ENCODE peak calls at places on chromosomes 3 and 15, in eight cellular contexts. A is progenitor cell of endocrine pancreas; S is activated T-helper 1 cell treated with anti-CD3 and anti-CD28 coated beads, Interleukin-12 subunit alpha, Interleukin-12 subunit beta, Interleukin-2, Interleukin-4 antibody, amounts not matched to agents 30 ng/mL and 10 ng/mL and 1 ng/mL, durations not matched to agents 14 hours and 24 hours and 36 hours; P is skeletal muscle cell; X is CD8-positive, alpha-beta memory T cell; D is lung; C is NCI-H1092 treated with DMSO at 0.1 percent for 48 hours; B is M059J. T is an unnamed sample.

GRCh38 chr15:26126070-26126469 is 262.9 kb upstream of the ATP10A start:
- DNase-seq in A (no peak), S (no peak), P (no peak), X (no peak), D (no peak), C (peak), B (no peak), T (no peak)

GRCh38 chr15:74400915-74401757 is 32.6 kb downstream of the SEMA7A start:
- DNase-seq in A (no peak), S (no peak), P (no peak), X (no peak), D (no peak), C (no peak), B (peak), T (peak)

GRCh38 chr3:42701371-42702065 is 1.1 kb downstream of the HHATL start:
- DNase-seq in A (peak), S (peak), P (no peak), X (peak), D (peak), C (no peak), B (peak), T (peak)

GRCh38 chr3:71495708-71496472 is 87.6 kb downstream of the FOXP1 start:
- DNase-seq in A (no peak), S (peak), P (peak), X (no peak), D (no peak), C (no peak), B (peak), T (peak)

GRCh38 chr3:111737712-111738097 is 121.4 kb upstream of the PHLDB2 start:
- DNase-seq in A (no peak), S (no peak), P (peak), X (no peak), D (peak), C (no peak), B (peak), T (no peak)

GRCh38 chr3:188860147-188860546 is 311.6 kb upstream of the TPRG1 start:
- DNase-seq in A (no peak), S (no peak), P (no peak), X (no peak), D (no peak), C (no peak), B (peak), T (no peak)

GRCh38 chr3:146035366-146035765 is 125.6 kb downstream of the PLOD2 start:
- DNase-seq in A (no peak), S (no peak), P (no peak), X (no peak), D (no peak), C (no peak), B (peak), T (no peak)

GRCh38 chr3:104908761-104909160 is 457.9 kb upstream of the ALCAM start:
- DNase-seq in A (no peak), S (no peak), P (no peak), X (no peak), D (no peak), C (peak), B (peak), T (no peak)

GRCh38 chr3:69878254-69878653 is 121.3 kb upstream of the SAMMSON start:
- DNase-seq in A (no peak), S (no peak), P (no peak), X (no peak), D (no peak), C (no peak), B (no peak), T (no peak)

GRCh38 chr15:61951949-61952348 is 108.3 kb downstream of the VPS13C start:
- DNase-seq in A (no peak), S (no peak), P (no peak), X (no peak), D (no peak), C (no peak), B (peak), T (no peak)

GRCh38 chr3:29978036-29978435 is 628.4 kb upstream of the TGFBR2 start:
- DNase-seq in A (no peak), S (no peak), P (no peak), X (no peak), D (no peak), C (no peak), B (no peak), T (no peak)